ENCODE peak calls at places on chromosomes 5 and 9, in eight cellular contexts. One of them, this sample, is unnamed.

GRCh38 chr5:130871346-130872086 is 293.5 kb downstream of the HINT1 start:
- DNase-seq in uterus: no peak
- DNase-seq in brain microvascular endothelial cell: peak; percentile 33
- DNase-seq in right atrium auricular region: no peak
- DNase-seq in breast epithelium: no peak
- DNase-seq in A673: peak; percentile 59
- DNase-seq in psoas muscle: peak; percentile 44
- DNase-seq in sigmoid colon: no peak
- DNase-seq in this sample: no peak

GRCh38 chr5:34591723-34592122 is 64.4 kb upstream of the RAI14 start:
- DNase-seq in uterus: no peak
- DNase-seq in brain microvascular endothelial cell: no peak
- DNase-seq in right atrium auricular region: no peak
- DNase-seq in breast epithelium: no peak
- DNase-seq in A673: no peak
- DNase-seq in psoas muscle: no peak
- DNase-seq in sigmoid colon: no peak
- DNase-seq in this sample: no peak

GRCh38 chr5:132224721-132225120 is 2.9 kb downstream of the P4HA2 start:
- DNase-seq in uterus: no peak
- DNase-seq in brain microvascular endothelial cell: no peak
- DNase-seq in right atrium auricular region: no peak
- DNase-seq in breast epithelium: no peak
- DNase-seq in A673: no peak
- DNase-seq in psoas muscle: no peak
- DNase-seq in sigmoid colon: peak; percentile 77
- DNase-seq in this sample: no peak

GRCh38 chr9:17018001-17018491 is 116.8 kb upstream of the CNTLN start:
- DNase-seq in uterus: no peak
- DNase-seq in brain microvascular endothelial cell: peak; percentile 7
- DNase-seq in right atrium auricular region: peak; percentile 66
- DNase-seq in breast epithelium: no peak
- DNase-seq in A673: no peak
- DNase-seq in psoas muscle: peak; percentile 66
- DNase-seq in sigmoid colon: peak; percentile 68
- DNase-seq in this sample: no peak

GRCh38 chr9:88106492-88106891 is 31.8 kb downstream of the SPATA31C2 start:
- DNase-seq in uterus: peak; percentile 24
- DNase-seq in brain microvascular endothelial cell: no peak
- DNase-seq in right atrium auricular region: no peak
- DNase-seq in breast epithelium: no peak
- DNase-seq in A673: peak; percentile 74
- DNase-seq in psoas muscle: no peak
- DNase-seq in sigmoid colon: no peak
- DNase-seq in this sample: peak; percentile 77

GRCh38 chr9:76580832-76581231 is 121.8 kb downstream of the GCNT1 start:
- DNase-seq in uterus: no peak
- DNase-seq in brain microvascular endothelial cell: no peak
- DNase-seq in right atrium auricular region: no peak
- DNase-seq in breast epithelium: no peak
- DNase-seq in A673: no peak
- DNase-seq in psoas muscle: no peak
- DNase-seq in sigmoid colon: no peak
- DNase-seq in this sample: no peak

GRCh38 chr5:83124593-83124992 is 47.2 kb downstream of the XRCC4 start:
- DNase-seq in uterus: no peak
- DNase-seq in brain microvascular endothelial cell: no peak
- DNase-seq in right atrium auricular region: no peak
- DNase-seq in breast epithelium: no peak
- DNase-seq in A673: no peak
- DNase-seq in psoas muscle: no peak
- DNase-seq in sigmoid colon: no peak
- DNase-seq in this sample: no peak

GRCh38 chr5:107428303-107428761 is 242.4 kb downstream of the EFNA5 start:
- DNase-seq in uterus: no peak
- DNase-seq in brain microvascular endothelial cell: no peak
- DNase-seq in right atrium auricular region: no peak
- DNase-seq in breast epithelium: no peak
- DNase-seq in A673: no peak
- DNase-seq in psoas muscle: no peak
- DNase-seq in sigmoid colon: no peak
- DNase-seq in this sample: no peak

GRCh38 chr9:38371495-38371894 is 21.0 kb upstream of the ALDH1B1 start:
- DNase-seq in uterus: peak; percentile 56
- DNase-seq in brain microvascular endothelial cell: no peak
- DNase-seq in right atrium auricular region: no peak
- DNase-seq in breast epithelium: peak; percentile 32
- DNase-seq in A673: no peak
- DNase-seq in psoas muscle: no peak
- DNase-seq in sigmoid colon: no peak
- DNase-seq in this sample: no peak

GRCh38 chr9:34362614-34363013 is 14.1 kb downstream of the MYORG start:
- DNase-seq in uterus: no peak
- DNase-seq in brain microvascular endothelial cell: no peak
- DNase-seq in right atrium auricular region: no peak
- DNase-seq in breast epithelium: no peak
- DNase-seq in A673: no peak
- DNase-seq in psoas muscle: no peak
- DNase-seq in sigmoid colon: peak; percentile 14
- DNase-seq in this sample: no peak

GRCh38 chr5:43104102-43104501 is 16.6 kb upstream of the ZNF131 start:
- DNase-seq in uterus: no peak
- DNase-seq in brain microvascular endothelial cell: no peak
- DNase-seq in right atrium auricular region: no peak
- DNase-seq in breast epithelium: no peak
- DNase-seq in A673: no peak
- DNase-seq in psoas muscle: no peak
- DNase-seq in sigmoid colon: no peak
- DNase-seq in this sample: no peak

GRCh38 chr5:111142932-111143331 is 50.8 kb downstream of the WDR36 start:
- DNase-seq in uterus: no peak
- DNase-seq in brain microvascular endothelial cell: no peak
- DNase-seq in right atrium auricular region: no peak
- DNase-seq in breast epithelium: no peak
- DNase-seq in A673: no peak
- DNase-seq in psoas muscle: no peak
- DNase-seq in sigmoid colon: no peak
- DNase-seq in this sample: no peak

GRCh38 chr9:100058699-100059579 is 39.9 kb downstream of the ERP44 start:
- DNase-seq in uterus: no peak
- DNase-seq in brain microvascular endothelial cell: no peak
- DNase-seq in right atrium auricular region: no peak
- DNase-seq in breast epithelium: no peak
- DNase-seq in A673: no peak
- DNase-seq in psoas muscle: no peak
- DNase-seq in sigmoid colon: no peak
- DNase-seq in this sample: no peak

DNA sequence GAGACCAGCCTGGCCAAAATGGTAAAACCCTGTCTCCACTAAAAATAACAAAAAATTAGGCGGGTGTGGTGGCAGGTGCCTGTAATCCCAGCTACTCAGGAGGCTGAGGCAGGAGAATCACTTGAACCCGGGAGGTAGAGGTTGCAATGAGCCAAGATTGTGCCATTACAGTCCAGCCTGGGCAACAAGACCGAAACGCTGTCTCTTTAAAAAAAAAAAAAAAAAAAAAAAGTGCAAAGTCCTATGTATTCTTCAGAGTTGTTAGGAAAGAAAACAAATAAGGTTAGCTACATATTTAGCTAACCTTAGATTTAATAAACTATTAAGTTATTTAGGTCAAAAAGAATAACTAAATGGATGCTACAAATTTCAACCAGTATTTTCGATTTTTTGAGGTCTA is 11.5 kb downstream of the ATG12 start:
- DNase-seq in uterus: no peak
- DNase-seq in brain microvascular endothelial cell: no peak
- DNase-seq in right atrium auricular region: no peak
- DNase-seq in breast epithelium: no peak
- DNase-seq in A673: no peak
- DNase-seq in psoas muscle: no peak
- DNase-seq in sigmoid colon: no peak
- DNase-seq in this sample: no peak
- H3K36me3 ChIP-seq in uterus: no peaks in the 10 kb centered on the region
- H3K36me3 ChIP-seq in brain microvascular endothelial cell: peaks cover 30% of the 10 kb centered on the region
- H3K36me3 ChIP-seq in right atrium auricular region: peaks cover 41% of the 10 kb centered on the region
- H3K36me3 ChIP-seq in breast epithelium: no peaks in the 10 kb centered on the region
- H3K36me3 ChIP-seq in A673: peaks cover 44% of the 10 kb centered on the region
- H3K36me3 ChIP-seq in psoas muscle: peaks cover 75% of the 10 kb centered on the region
- H3K36me3 ChIP-seq in sigmoid colon: peaks cover 16% of the 10 kb centered on the region
- H3K36me3 ChIP-seq in this sample: no peaks in the 10 kb centered on the region

GRCh38 chr5:96743805-96744559 is 63.8 kb downstream of the ERAP1 start:
- DNase-seq in uterus: no peak
- DNase-seq in brain microvascular endothelial cell: no peak
- DNase-seq in right atrium auricular region: no peak
- DNase-seq in breast epithelium: no peak
- DNase-seq in A673: no peak
- DNase-seq in psoas muscle: no peak
- DNase-seq in sigmoid colon: no peak
- DNase-seq in this sample: no peak
- TF ChIP-seq CTCF in uterus: no peak
- TF ChIP-seq CTCF in brain microvascular endothelial cell: no peak
- TF ChIP-seq CTCF in right atrium auricular region: no peak
- TF ChIP-seq CTCF in breast epithelium: no peak
- TF ChIP-seq CTCF in A673: no peak
- TF ChIP-seq CTCF in psoas muscle: no peak
- TF ChIP-seq CTCF in sigmoid colon: no peak
- TF ChIP-seq CTCF in this sample: no peak

DNA sequence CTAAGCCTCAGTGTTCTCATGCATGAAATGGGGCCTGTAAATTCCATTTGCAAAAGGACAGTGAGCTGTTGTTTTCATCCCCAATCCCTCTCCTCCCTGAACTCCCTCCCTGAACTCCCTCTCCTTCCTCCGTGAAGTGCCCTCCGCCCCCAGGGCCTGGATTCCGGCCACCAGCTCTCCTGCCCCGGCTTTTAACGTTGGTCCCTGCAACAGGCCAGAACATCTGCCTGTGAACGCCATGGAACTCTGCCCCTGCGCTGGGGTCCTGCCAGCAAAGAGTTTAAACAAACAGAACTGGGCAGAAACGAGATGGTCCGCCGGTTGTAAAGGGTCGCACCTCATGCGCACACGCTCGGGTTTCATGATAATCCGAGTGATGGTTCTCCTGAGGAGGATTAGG is 62.4 kb downstream of the SMIM23 start:
- DNase-seq in uterus: no peak
- DNase-seq in brain microvascular endothelial cell: no peak
- DNase-seq in right atrium auricular region: no peak
- DNase-seq in breast epithelium: no peak
- DNase-seq in A673: no peak
- DNase-seq in psoas muscle: no peak
- DNase-seq in sigmoid colon: no peak
- DNase-seq in this sample: no peak
- H3K36me3 ChIP-seq in uterus: no peaks in the 10 kb centered on the region
- H3K36me3 ChIP-seq in brain microvascular endothelial cell: no peaks in the 10 kb centered on the region
- H3K36me3 ChIP-seq in right atrium auricular region: no peaks in the 10 kb centered on the region
- H3K36me3 ChIP-seq in breast epithelium: no peaks in the 10 kb centered on the region
- H3K36me3 ChIP-seq in A673: no peaks in the 10 kb centered on the region
- H3K36me3 ChIP-seq in psoas muscle: no peaks in the 10 kb centered on the region
- H3K36me3 ChIP-seq in sigmoid colon: no peaks in the 10 kb centered on the region
- H3K36me3 ChIP-seq in this sample: no peaks in the 10 kb centered on the region

GRCh38 chr9:4073371-4073770 is 226.5 kb downstream of the GLIS3 start:
- DNase-seq in uterus: no peak
- DNase-seq in brain microvascular endothelial cell: no peak
- DNase-seq in right atrium auricular region: no peak
- DNase-seq in breast epithelium: no peak
- DNase-seq in A673: peak; percentile 24
- DNase-seq in psoas muscle: no peak
- DNase-seq in sigmoid colon: no peak
- DNase-seq in this sample: no peak
- TF ChIP-seq CTCF in uterus: no peak
- TF ChIP-seq CTCF in brain microvascular endothelial cell: peak; percentile 60
- TF ChIP-seq CTCF in right atrium auricular region: no peak
- TF ChIP-seq CTCF in breast epithelium: no peak
- TF ChIP-seq CTCF in A673: peak; percentile 59
- TF ChIP-seq CTCF in psoas muscle: no peak
- TF ChIP-seq CTCF in sigmoid colon: no peak
- TF ChIP-seq CTCF in this sample: no peak

GRCh38 chr9:110246214-110246613 is 10.1 kb downstream of the TXN start:
- DNase-seq in uterus: no peak
- DNase-seq in brain microvascular endothelial cell: no peak
- DNase-seq in right atrium auricular region: no peak
- DNase-seq in breast epithelium: no peak
- DNase-seq in A673: no peak
- DNase-seq in psoas muscle: no peak
- DNase-seq in sigmoid colon: no peak
- DNase-seq in this sample: no peak

GRCh38 chr9:110252509-110253139 is 3.7 kb downstream of the TXN start:
- DNase-seq in uterus: no peak
- DNase-seq in brain microvascular endothelial cell: no peak
- DNase-seq in right atrium auricular region: no peak
- DNase-seq in breast epithelium: no peak
- DNase-seq in A673: no peak
- DNase-seq in psoas muscle: no peak
- DNase-seq in sigmoid colon: no peak
- DNase-seq in this sample: no peak

GRCh38 chr9:110251212-110251611 is 5.1 kb downstream of the TXN start:
- DNase-seq in uterus: no peak
- DNase-seq in brain microvascular endothelial cell: no peak
- DNase-seq in right atrium auricular region: no peak
- DNase-seq in breast epithelium: no peak
- DNase-seq in A673: no peak
- DNase-seq in psoas muscle: no peak
- DNase-seq in sigmoid colon: no peak
- DNase-seq in this sample: no peak

GRCh38 chr9:110248361-110248760 is 7.9 kb downstream of the TXN start:
- DNase-seq in uterus: no peak
- DNase-seq in brain microvascular endothelial cell: no peak
- DNase-seq in right atrium auricular region: no peak
- DNase-seq in breast epithelium: no peak
- DNase-seq in A673: no peak
- DNase-seq in psoas muscle: no peak
- DNase-seq in sigmoid colon: no peak
- DNase-seq in this sample: no peak

GRCh38 chr9:110249639-110250038 is 6.7 kb downstream of the TXN start:
- DNase-seq in uterus: no peak
- DNase-seq in brain microvascular endothelial cell: no peak
- DNase-seq in right atrium auricular region: no peak
- DNase-seq in breast epithelium: no peak
- DNase-seq in A673: no peak
- DNase-seq in psoas muscle: no peak
- DNase-seq in sigmoid colon: no peak
- DNase-seq in this sample: no peak
- H3K36me3 ChIP-seq in uterus: no peaks in the 10 kb centered on the region
- H3K36me3 ChIP-seq in brain microvascular endothelial cell: peaks cover 45% of the 10 kb centered on the region
- H3K36me3 ChIP-seq in right atrium auricular region: peaks cover 34% of the 10 kb centered on the region
- H3K36me3 ChIP-seq in breast epithelium: no peaks in the 10 kb centered on the region
- H3K36me3 ChIP-seq in A673: peaks cover 40% of the 10 kb centered on the region
- H3K36me3 ChIP-seq in psoas muscle: peaks cover 62% of the 10 kb centered on the region
- H3K36me3 ChIP-seq in sigmoid colon: peaks cover 17% of the 10 kb centered on the region
- H3K36me3 ChIP-seq in this sample: peaks cover 4% of the 10 kb centered on the region

DNA sequence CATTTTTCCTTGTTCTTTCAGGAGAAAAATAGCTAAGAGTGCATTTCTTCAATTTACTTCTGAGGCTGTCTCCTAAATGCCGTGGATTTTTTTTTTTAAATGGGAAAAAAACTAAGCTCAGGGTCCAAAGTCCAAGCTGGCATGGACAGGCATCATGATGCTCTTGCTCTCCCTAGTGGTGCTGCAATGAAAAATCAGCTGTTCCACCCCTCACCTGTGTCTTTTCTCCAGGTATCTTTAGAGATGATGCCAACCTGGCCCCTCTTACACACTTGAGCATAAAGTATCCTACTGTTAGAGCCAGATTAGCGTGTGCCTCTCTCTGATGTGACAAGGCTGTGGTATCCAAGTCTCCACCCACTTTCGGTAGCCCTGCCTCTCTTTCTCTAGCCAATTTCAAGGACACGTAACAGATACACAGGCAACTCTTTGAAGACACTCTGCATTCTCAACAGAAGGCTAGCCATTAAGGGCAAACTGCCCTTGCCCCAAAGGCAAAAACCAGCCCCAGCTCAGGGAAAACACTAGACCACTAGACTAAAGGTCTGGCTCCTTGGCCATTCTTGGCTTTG is 208.8 kb downstream of the SAXO1 start:
- DNase-seq in uterus: no peak
- DNase-seq in brain microvascular endothelial cell: no peak
- DNase-seq in right atrium auricular region: no peak
- DNase-seq in breast epithelium: no peak
- DNase-seq in A673: no peak
- DNase-seq in psoas muscle: no peak
- DNase-seq in sigmoid colon: no peak
- DNase-seq in this sample: no peak
- TF ChIP-seq CTCF in uterus: no peak
- TF ChIP-seq CTCF in brain microvascular endothelial cell: peak; percentile 46
- TF ChIP-seq CTCF in right atrium auricular region: peak; percentile 26
- TF ChIP-seq CTCF in breast epithelium: peak; percentile 31
- TF ChIP-seq CTCF in A673: no peak
- TF ChIP-seq CTCF in psoas muscle: no peak
- TF ChIP-seq CTCF in sigmoid colon: no peak
- TF ChIP-seq CTCF in this sample: no peak

This sample was measured in mucosa of descending colon.